ENCODE peak calls at places on chromosomes 11 and 22, in four cellular contexts. N is psoas muscle, V is fibroblast of lung, T is neuronal stem cell. X is an unnamed sample. For H3K4me1, the result is how much of the 10 kb centered on the place peaks cover.

GRCh38 chr11:10606536-10607208 is 38.2 kb upstream of the LYVE1 start:
- DNase-seq in V (peak), T (no peak), N (no peak), X (no peak)

GRCh38 chr11:128188346-128189115 is 398.8 kb downstream of the ETS1 start:
- DNase-seq in N (no peak), T (no peak), V (no peak), X (no peak)

GRCh38 chr11:57899378-57899777 is 124.3 kb upstream of the OR9Q1 start:
- DNase-seq in V (no peak), T (no peak), N (no peak), X (no peak)

GRCh38 chr22:31977141-31977781 is 32.9 kb downstream of the YWHAH start:
- DNase-seq in N (peak), V (peak), T (peak), X (peak)

GRCh38 chr11:46105134-46105628 is 16.1 kb downstream of the PHF21A start:
- DNase-seq in N (no peak), V (no peak), T (no peak), X (no peak)

GRCh38 chr11:70334351-70334995 is 63.9 kb upstream of the CTTN start:
- DNase-seq in V (no peak), N (no peak), T (no peak), X (no peak)

GRCh38 chr11:30504468-30504867 is 81.7 kb downstream of the MPPED2 start:
- DNase-seq in T (no peak), V (no peak), N (no peak), X (no peak)

GRCh38 chr22:20249797-20250354 is 18.2 kb downstream of the RTN4R start:
- DNase-seq in T (no peak), N (peak), V (peak), X (no peak)

DNA sequence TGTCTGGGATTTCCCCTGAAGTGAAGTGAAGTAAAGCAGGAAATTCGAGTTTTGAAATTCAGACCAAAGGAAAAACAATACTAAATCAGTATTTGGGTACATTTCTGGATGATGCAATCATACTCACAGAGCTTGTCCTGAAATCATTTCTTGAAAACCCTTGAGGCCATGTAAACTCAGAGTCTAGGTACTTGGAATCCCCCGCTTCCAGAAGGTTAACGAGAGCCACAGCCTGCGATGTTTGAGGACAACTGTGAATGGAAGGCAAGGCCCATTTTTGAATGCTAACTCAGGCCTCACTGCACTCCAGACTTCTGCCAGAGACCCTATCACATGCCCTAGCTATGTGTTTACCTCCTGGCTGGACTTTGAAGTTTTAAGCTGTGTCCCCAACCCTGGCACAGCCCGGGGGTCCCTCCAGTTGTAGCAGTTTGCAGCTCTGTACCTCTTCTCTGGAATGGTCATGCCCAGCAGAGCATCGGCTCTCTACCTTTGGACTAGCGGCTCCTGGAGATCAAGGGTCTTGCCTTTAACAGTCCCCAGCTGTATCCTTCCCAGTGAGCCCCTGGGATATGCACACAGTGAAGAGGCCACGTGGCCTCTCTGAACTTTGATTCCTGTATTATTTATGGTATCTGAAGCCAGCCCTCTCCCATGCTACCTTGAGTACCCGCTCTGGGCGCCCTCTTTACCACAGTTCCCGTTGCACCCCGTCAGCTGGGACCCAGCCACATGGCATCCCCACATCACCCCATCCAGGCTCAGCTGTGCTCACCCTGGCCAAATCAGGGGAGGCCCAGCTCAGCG is 5.6 kb upstream of the FTH1 start:
- DNase-seq in N (no peak), T (no peak), V (peak), X (peak)
- H3K4me1 ChIP-seq in N (half or more), T (under half), V (under half), X (under half)

DNA sequence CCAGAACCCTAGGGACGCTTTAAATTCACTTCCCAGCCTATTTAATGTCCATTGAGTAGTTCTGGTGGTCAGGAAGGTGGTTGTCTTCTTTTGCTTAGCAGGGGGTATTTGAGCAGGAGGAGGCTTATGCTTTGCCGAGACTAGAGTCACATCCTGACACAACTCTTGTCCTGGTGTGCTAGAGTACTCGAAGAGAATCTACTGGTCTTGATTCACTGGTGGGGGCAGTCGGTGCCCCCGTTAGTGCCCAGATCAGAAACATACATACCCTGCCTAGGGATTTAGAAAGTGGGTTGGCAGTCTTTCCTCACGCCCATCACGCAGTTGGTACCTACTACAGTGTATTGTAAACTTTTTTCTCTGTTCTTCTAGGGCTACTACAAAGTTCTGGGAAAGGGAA is 2.7 kb downstream of the RPL27A start:
- DNase-seq in V (no peak), T (no peak), N (no peak), X (no peak)
- H3K4me3 ChIP-seq in V (peak), T (no peak), N (no peak), X (no peak)

DNA sequence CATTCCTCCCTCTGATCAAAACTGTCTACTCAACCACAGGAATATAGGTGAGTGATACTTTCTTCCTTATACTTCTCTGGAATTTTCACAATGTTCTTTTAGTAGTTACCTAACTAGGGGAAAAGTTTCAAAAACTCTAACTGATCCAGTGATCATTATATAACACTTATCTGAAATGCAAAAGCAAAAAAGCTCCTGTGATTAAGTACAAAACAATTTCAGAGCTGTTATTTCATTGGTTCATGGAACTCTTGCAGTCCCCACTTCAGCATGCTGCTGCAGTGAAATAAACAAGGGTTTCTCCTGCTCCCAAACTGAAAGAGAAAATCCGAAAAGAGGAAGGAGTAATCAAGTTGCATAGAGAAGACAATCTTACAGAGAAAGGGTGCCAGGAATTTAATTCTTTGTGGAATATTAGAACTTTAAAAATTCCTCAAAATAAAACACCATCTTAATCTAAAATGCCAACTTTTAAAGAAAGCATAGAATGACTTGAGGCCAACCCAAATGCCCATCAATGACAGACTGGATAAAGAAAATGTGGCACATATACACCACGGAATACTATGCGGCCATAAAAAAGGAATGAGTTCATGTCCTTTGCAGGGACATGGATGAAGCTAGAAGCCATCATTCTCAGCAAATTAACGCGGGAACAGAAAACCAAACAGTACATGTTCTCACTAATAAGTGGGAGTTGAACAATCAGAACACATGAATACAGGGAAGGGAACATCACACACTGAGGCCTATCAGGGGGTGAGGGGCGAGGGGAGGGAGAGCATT is 20.3 kb downstream of the PPP2R1B start:
- DNase-seq in V (peak), N (no peak), T (no peak), X (no peak)
- H3K27ac ChIP-seq in V (peak), N (no peak), T (no peak), X (no peak)

GRCh38 chr11:75523811-75524401 is 1.8 kb downstream of the GDPD5 start:
- DNase-seq in N (no peak), T (no peak), V (no peak), X (no peak)

GRCh38 chr11:75523189-75523588 is 2.6 kb downstream of the GDPD5 start:
- DNase-seq in T (no peak), N (no peak), V (no peak), X (no peak)

GRCh38 chr11:75520688-75521087 is 5.1 kb downstream of the GDPD5 start:
- DNase-seq in V (no peak), T (no peak), N (peak), X (peak)

GRCh38 chr11:75524576-75525432 is 937 bp downstream of the GDPD5 start:
- DNase-seq in T (peak), N (no peak), V (no peak), X (peak)

DNA sequence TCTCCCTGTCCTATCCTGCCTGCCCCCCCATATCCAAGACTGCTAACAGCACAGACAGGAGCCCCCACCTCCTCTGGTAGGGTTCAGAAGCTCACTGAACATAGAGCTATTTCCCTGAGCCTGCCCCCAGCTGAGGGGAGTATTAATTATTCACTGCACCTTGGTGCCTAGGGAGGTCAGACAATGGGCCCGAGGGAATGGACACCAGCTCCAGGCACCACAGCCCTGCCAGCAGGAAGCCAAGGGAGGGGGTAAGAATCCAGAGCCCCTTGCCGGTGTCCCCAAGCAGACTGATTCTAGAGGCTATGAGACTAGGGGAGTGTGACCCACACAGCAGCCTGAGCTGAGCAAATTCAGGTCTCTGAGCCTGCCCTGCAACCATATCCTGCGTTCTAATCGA is 3.1 kb downstream of the GDPD5 start:
- DNase-seq in N (no peak), T (no peak), V (no peak), X (no peak)
- H3K4me1 ChIP-seq in N (under half), T (under half), V (under half), X (under half)

GRCh38 chr11:86248609-86249008 is 4.1 kb downstream of the EED start:
- DNase-seq in T (no peak), N (no peak), V (no peak), X (no peak)
- H3K4me3 ChIP-seq in T (no peak), N (no peak), V (no peak), X (no peak)

GRCh38 chr22:17137861-17138425 is 16.8 kb upstream of the TMEM121B start:
- DNase-seq in V (no peak), T (no peak), N (no peak), X (no peak)

GRCh38 chr22:17132112-17132511 is 11.0 kb upstream of the TMEM121B start:
- DNase-seq in T (no peak), V (no peak), N (no peak), X (peak)

GRCh38 chr22:17133137-17133536 is 12.0 kb upstream of the TMEM121B start:
- DNase-seq in V (no peak), T (no peak), N (no peak), X (peak)

GRCh38 chr22:17137226-17137625 is 16.1 kb upstream of the TMEM121B start:
- DNase-seq in V (no peak), N (no peak), T (no peak), X (peak)

DNA sequence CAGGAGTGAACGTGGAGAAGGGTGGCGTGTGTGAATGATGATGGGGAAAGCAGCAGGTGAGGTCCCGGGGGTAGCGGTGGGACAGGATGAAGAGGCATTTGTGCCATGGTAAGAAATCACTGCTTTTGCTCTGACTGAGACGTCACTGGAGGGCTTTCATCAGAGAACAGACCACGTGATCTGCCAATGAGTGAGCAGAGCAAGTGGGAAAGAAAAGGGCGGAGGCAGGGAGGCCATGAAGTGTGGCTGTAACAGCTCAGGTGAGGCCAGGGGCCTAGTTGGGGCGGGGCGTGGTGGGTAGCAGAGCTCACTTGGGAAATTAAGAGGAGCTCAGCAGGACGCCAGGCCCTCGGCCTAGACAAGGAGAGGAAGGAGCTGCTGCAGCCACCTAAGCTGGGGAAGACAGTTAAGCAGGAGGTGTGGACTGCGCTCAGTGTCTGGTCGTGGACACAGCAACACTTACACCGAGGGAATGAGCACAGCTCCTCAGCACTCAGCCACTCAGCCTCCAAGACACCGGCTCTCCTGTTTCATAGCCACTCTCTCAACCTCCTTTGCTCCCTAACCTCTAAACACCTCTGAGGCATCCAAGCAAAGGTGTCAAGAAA is 14.1 kb upstream of the TMEM121B start:
- DNase-seq in V (no peak), N (no peak), T (no peak), X (no peak)
- H3K27ac ChIP-seq in V (no peak), N (no peak), T (no peak), X (no peak)

GRCh38 chr11:122193457-122193856 is 77.4 kb upstream of the BLID start:
- DNase-seq in V (no peak), N (no peak), T (no peak), X (no peak)

GRCh38 chr11:122192634-122193245 is 76.7 kb upstream of the BLID start:
- DNase-seq in T (no peak), N (no peak), V (peak), X (no peak)

GRCh38 chr11:122186439-122187080 is 70.5 kb upstream of the BLID start:
- DNase-seq in T (no peak), V (peak), N (no peak), X (no peak)

GRCh38 chr11:122187373-122188165 is 71.6 kb upstream of the BLID start:
- DNase-seq in T (no peak), N (no peak), V (no peak), X (no peak)

GRCh38 chr11:122189259-122189658 is 73.2 kb upstream of the BLID start:
- DNase-seq in N (no peak), T (no peak), V (peak), X (no peak)
- H3K4me1 ChIP-seq in N (under half), T (under half), V (under half), X (under half)

GRCh38 chr11:108224908-108225786 is 2.3 kb downstream of the ATM start:
- DNase-seq in T (no peak), N (no peak), V (no peak), X (no peak)
- H3K4me3 ChIP-seq in T (no peak), N (peak), V (peak), X (no peak)

GRCh38 chr11:78645226-78646202 is 70.8 kb upstream of the NARS2 start:
- DNase-seq in T (peak), N (peak), V (peak), X (peak)

GRCh38 chr11:78646564-78647185 is 72.0 kb upstream of the NARS2 start:
- DNase-seq in N (peak), V (peak), T (peak), X (no peak)

GRCh38 chr11:78649361-78650215 is 74.9 kb upstream of the NARS2 start:
- DNase-seq in N (no peak), V (no peak), T (no peak), X (no peak)

GRCh38 chr11:78647986-78648875 is 73.6 kb upstream of the NARS2 start:
- DNase-seq in N (no peak), V (no peak), T (no peak), X (no peak)

DNA sequence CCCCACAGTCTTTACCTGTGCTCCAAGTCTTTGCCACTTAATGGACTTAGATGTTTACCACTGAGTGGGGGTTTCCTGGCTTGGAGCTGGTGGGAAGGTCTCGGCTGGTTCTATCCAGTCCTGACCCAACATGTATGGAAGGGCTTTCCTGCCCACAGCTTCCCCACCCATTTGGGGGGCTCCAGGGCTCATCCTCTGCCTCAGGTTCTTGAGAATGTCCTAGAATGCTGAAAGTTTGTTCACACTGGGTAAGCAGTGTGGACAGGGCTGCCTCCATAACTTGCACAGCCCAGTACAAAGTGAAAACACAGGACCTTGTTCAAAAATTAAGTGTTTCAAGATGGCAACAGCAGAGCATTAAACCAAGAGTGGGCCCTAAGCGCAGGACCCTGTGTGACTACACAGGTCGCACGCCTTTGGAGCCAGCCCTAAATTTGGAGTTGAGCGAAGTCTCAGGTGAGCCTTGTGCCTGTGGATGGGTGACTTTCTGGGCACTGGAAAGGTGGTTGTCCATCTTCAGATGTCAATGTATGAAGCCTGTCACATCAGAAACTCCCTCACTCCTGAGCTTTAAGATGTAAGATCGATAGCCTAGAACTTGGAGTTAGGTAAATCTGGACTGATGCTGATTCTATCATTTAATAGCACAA is 72.7 kb upstream of the NARS2 start:
- DNase-seq in T (no peak), N (no peak), V (no peak), X (no peak)
- H3K27ac ChIP-seq in T (no peak), N (no peak), V (no peak), X (no peak)